ENCODE peak calls at places on chromosome 5, in nine cellular contexts. T is brain microvascular endothelial cell, Q is left lung, I is astrocyte, Y is IMR-90, Z is dorsolateral prefrontal cortex, P is spleen, K is AG04450, H is Peyer's patch. N is an unnamed sample. For H3K27me3, the result is how much of the 10 kb centered on the place peaks cover.

GRCh38 chr5:55993628-55994501 is 898 bp downstream of the IL6ST start:
- DNase-seq in T (no peak), Q (no peak), I (no peak), Y (no peak), Z (no peak), P (no peak), K (no peak), H (no peak), N (no peak)

GRCh38 chr5:13976867-13977479 is 32.5 kb upstream of the DNAH5 start:
- DNase-seq in T (peak), Q (no peak), I (peak), Y (peak), Z (no peak), P (no peak), K (no peak), H (no peak), N (no peak)

GRCh38 chr5:148014276-148014675 is 49.5 kb upstream of the SPINK5 start:
- DNase-seq in T (no peak), Q (no peak), I (peak), Y (no peak), Z (no peak), P (no peak), K (no peak), H (no peak), N (no peak)

GRCh38 chr5:68331202-68332108 is 115.9 kb downstream of the PIK3R1 start:
- DNase-seq in T (peak), Q (no peak), I (peak), Y (peak), Z (no peak), P (no peak), K (peak), H (no peak), N (no peak)

GRCh38 chr5:82183828-82184227 is 94.3 kb downstream of the RPS23 start:
- DNase-seq in T (no peak), Q (no peak), I (peak), Y (peak), Z (no peak), P (no peak), K (no peak), H (no peak), N (no peak)

GRCh38 chr5:96601200-96601599 is 61.0 kb upstream of the CAST start:
- DNase-seq in T (no peak), Q (no peak), I (no peak), Y (no peak), Z (no peak), P (no peak), K (no peak), H (no peak), N (no peak)

GRCh38 chr5:123182072-123182471 is 93.0 kb downstream of the PRDM6 start:
- DNase-seq in T (no peak), Q (no peak), I (no peak), Y (no peak), Z (no peak), P (no peak), K (no peak), H (no peak), N (no peak)

GRCh38 chr5:177601577-177602457 is 1.9 kb downstream of the B4GALT7 start:
- DNase-seq in T (no peak), Q (no peak), I (no peak), Y (no peak), Z (no peak), P (no peak), K (no peak), H (no peak), N (no peak)

GRCh38 chr5:128263357-128263756 is 179.8 kb downstream of the SLC12A2 start:
- DNase-seq in T (peak), Q (no peak), I (no peak), Y (no peak), Z (no peak), P (no peak), K (no peak), H (no peak), N (no peak)

GRCh38 chr5:53035868-53036381 is 46.8 kb downstream of the ITGA2 start:
- DNase-seq in T (peak), Q (no peak), I (peak), Y (peak), Z (no peak), P (no peak), K (no peak), H (no peak), N (no peak)

DNA sequence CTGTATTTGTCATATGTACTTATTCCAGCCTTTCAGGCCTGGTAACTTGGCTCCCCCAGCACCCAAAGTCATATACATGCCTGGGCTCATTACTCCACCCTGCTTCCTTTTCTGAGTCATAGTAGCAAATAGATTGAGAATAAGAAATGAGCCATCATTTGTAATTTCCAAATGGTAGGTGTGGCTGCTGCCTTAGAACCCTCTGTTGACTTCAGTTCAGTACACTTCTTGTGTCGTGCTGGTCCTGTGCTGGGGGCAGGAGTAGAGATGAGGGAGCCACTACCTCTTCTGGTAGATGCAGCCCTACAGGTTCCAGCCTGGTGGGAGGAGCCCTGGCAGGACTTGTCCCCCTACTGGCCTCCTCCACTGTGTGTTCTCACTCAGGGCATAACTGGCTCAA is 11.1 kb downstream of the GM2A start:
- DNase-seq in T (peak), Q (no peak), I (peak), Y (peak), Z (no peak), P (no peak), K (no peak), H (no peak), N (no peak)
- H3K27ac ChIP-seq in T (no peak), Q (no peak), I (no peak), Y (no peak), Z (no peak), P (no peak), K (no peak), H (no peak), N (no peak)

DNA sequence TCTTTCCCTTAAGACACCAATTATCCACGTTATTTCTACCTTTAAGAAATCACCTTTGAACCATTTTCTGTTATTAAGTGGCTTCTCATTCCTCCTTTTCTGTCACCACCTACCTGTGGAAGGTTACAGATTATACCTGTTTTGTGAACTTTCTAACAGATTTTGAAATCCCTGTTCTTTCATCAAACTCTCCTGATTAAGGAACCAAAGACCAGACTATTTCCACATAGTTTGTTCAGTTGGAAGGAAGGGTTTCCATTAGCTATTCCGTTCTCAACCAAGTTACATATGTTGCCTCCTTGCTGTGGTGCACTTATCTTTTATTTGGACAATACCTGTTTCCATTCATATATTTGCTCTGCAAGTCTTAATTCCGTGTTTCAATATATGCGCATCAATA is 343.6 kb downstream of the ADGRV1 start:
- DNase-seq in T (no peak), Q (no peak), I (no peak), Y (no peak), Z (no peak), P (no peak), K (no peak), H (no peak), N (no peak)
- TF ChIP-seq CTCF in T (no peak), Q (no peak), I (no peak), Y (no peak), Z (no peak), P (no peak), K (no peak), H (no peak), N (no peak)

DNA sequence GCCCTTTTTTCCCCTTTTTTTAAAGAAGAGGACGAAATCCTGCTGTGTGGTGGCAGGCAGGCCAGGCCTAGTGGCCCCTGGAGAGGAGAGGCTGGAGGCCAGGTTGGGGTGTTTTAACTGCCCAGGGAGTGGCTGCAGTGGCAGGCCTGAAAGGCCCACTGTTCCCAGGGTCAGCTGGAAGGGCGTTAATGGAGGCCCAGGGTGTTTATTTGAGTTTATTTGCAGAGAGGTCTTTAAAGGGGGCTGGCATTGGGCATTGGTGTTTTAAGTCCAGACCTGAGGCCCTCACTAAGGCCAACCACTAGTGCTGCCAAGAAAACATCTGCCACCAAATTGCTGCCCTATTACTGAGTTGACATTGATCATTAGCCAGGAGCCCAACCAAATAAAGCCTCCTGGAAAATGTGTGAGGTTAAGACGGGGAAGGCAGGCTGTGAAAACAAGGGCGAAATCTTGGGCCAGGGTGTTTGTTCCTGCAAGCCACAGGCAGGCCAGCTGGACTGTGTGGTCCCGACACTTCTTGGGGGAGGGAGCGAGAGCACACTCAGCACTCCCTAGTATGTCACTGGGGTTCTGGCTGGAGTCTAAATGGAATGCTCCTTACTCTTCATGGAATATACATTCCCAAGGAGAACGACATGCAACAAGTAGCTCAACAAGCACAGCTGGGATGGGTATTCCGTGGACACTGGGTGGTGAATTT is 5.1 kb downstream of the JADE2 start:
- DNase-seq in T (no peak), Q (no peak), I (no peak), Y (peak), Z (no peak), P (no peak), K (no peak), H (no peak), N (no peak)
- H3K27me3 ChIP-seq in T (under half), Q (under half), I (under half), Y (under half), Z (under half), P (under half), K (under half), H (under half), N (under half)

GRCh38 chr5:135106610-135107009 is 72.6 kb upstream of the PITX1 start:
- DNase-seq in T (no peak), Q (no peak), I (peak), Y (peak), Z (no peak), P (no peak), K (peak), H (no peak), N (no peak)
- H3K27ac ChIP-seq in T (no peak), Q (no peak), I (no peak), Y (no peak), Z (no peak), P (no peak), K (no peak), H (no peak), N (no peak)

GRCh38 chr5:122091942-122092600 is 14.0 kb upstream of the LOX start:
- DNase-seq in T (peak), Q (no peak), I (peak), Y (peak), Z (no peak), P (no peak), K (no peak), H (no peak), N (no peak)
- TF ChIP-seq CTCF in T (peak), Q (peak), I (peak), Y (peak), Z (peak), P (no peak), K (peak), H (no peak), N (no peak)

GRCh38 chr5:155728857-155729683 is 597.9 kb upstream of the SGCD start:
- DNase-seq in T (no peak), Q (no peak), I (peak), Y (no peak), Z (peak), P (no peak), K (no peak), H (no peak), N (no peak)
- H3K27me3 ChIP-seq in T (under half), Q (half or more), I (under half), Y (under half), Z (under half), P (half or more), K (under half), H (under half), N (under half)

DNA sequence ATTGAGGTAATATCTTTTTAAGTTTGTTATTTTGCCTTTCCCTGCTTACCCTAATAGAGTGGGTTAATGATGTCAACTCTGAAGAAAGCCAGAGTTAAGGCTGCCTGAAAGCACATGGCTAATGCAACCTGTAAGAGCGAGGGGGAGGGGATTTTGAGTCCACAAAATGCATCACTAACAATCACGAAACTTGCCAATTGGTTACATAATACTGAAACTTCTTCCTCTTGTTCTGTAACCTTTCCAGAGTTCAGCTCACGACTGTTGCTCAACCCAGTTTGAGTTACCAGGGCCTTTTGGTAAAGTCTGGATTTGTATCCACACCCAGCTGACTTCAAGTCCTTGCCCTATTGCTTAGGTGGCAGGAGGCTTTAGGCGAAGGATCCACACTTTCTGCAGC is 308.8 kb downstream of the EFNA5 start:
- DNase-seq in T (no peak), Q (peak), I (no peak), Y (peak), Z (no peak), P (no peak), K (peak), H (no peak), N (no peak)
- H3K27ac ChIP-seq in T (no peak), Q (peak), I (no peak), Y (no peak), Z (no peak), P (no peak), K (no peak), H (no peak), N (no peak)

DNA sequence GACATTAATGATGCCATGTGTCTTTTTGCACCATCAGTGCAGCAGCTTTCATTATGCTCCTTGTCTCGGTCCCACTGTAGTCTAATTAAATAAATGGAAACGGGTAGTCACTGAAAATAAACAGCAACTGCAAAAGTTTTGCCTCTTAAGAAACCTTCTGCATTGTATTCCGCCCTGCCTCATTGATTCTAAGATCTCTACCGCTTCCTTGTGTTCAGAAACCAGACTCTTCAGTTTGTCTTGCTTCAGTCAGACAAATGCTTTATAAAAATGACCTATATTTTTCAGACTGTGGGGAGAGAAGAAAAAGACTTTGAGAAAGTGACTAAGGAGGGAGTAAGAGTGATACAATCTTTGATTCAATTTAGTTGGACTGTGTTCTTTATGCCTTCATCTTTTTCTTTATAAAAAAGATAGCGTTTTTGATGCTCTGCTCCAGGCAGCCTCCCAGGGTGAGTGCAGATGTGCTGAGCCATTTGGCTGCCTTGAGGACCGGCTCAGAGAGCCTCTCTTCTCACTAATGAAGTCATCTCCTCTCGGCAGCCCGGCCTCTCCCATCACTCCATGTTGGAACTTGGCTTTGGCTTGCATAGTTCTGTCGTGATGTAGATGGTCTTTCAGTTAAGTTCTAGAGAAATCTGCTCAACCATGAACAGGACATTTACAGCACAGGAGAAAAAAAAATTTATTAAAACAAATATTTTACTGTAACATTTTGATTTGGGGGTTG is 4.1 kb upstream of the VCAN start:
- DNase-seq in T (peak), Q (no peak), I (peak), Y (peak), Z (no peak), P (no peak), K (no peak), H (peak), N (no peak)
- TF ChIP-seq CTCF in T (peak), Q (no peak), I (no peak), Y (no peak), Z (no peak), P (no peak), K (peak), H (no peak), N (no peak)

GRCh38 chr5:178998441-178998840 is 3.3 kb upstream of the GRM6 start:
- DNase-seq in T (no peak), Q (no peak), I (no peak), Y (no peak), Z (no peak), P (peak), K (no peak), H (no peak), N (no peak)

GRCh38 chr5:178994580-178995340 is at the start of gene GRM6:
- DNase-seq in T (no peak), Q (no peak), I (no peak), Y (no peak), Z (no peak), P (no peak), K (no peak), H (no peak), N (no peak)

GRCh38 chr5:178995341-178995690 is 196 bp upstream of the GRM6 start:
- DNase-seq in T (peak), Q (no peak), I (no peak), Y (no peak), Z (no peak), P (no peak), K (no peak), H (no peak), N (no peak)

GRCh38 chr5:178996156-178996555 is 1.0 kb upstream of the GRM6 start:
- DNase-seq in T (no peak), Q (no peak), I (no peak), Y (no peak), Z (no peak), P (no peak), K (no peak), H (no peak), N (no peak)

DNA sequence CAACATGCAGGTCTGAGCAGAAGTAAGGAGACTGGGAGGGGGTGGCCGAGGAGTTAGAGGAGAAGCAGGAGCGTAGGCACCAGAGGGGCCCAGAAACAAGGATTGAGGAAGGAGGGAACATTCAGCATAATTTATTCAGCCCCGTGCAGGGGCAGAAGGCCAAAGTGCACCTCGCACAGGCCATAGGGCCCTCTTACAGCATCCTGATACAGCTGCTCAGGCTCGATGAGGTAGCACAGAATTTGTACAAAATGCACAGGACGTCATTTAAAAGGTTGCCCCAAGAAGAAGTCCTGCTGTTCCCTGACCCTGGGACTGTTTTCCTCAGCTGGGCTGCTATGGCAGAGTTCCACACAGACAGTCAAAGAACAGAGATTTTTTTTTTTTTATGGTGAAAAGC is 2.1 kb upstream of the GRM6 start:
- DNase-seq in T (no peak), Q (no peak), I (no peak), Y (no peak), Z (no peak), P (no peak), K (no peak), H (no peak), N (no peak)
- H3K27me3 ChIP-seq in T (under half), Q (under half), I (under half), Y (under half), Z (under half), P (half or more), K (under half), H (under half), N (under half)

GRCh38 chr5:174732040-174733020 is 7.9 kb downstream of the MSX2 start:
- DNase-seq in T (no peak), Q (no peak), I (no peak), Y (no peak), Z (no peak), P (no peak), K (no peak), H (no peak), N (no peak)
- H3K27ac ChIP-seq in T (no peak), Q (no peak), I (no peak), Y (no peak), Z (no peak), P (no peak), K (no peak), H (no peak), N (no peak)